ENCODE peak calls at places on chromosomes 11 and 22, in ten cellular contexts. X is activated naive CD4-positive, alpha-beta T cell treated with Interleukin-2 at 50 U/mL for 16 hours; V is left ventricle myocardium inferior; J is NCI-H1930; I is AG08395; Q is NCI-H2171 treated with DMSO at 0.1 percent for 48 hours; B is mucosa of gallbladder; H is HFF-Myc; D is stimulated activated CD8-positive, alpha-beta memory T cell treated with anti-CD3 and anti-CD28 coated beads, Interleukin-4, amount 100 ng/mL, for 1 hour; C is LoVo. T is an unnamed sample.

GRCh38 chr11:114448749-114449484 is 9.7 kb downstream of the REXO2 start:
- DNase-seq in X (no peak), V (no peak), J (no peak), I (no peak), Q (no peak), B (no peak), H (no peak), D (no peak), C (no peak), T (no peak)

GRCh38 chr22:49668402-49668801 is 159.3 kb downstream of the BRD1 start:
- DNase-seq in X (no peak), V (no peak), J (no peak), I (no peak), Q (no peak), B (no peak), H (no peak), D (no peak), C (no peak), T (no peak)

GRCh38 chr22:30262917-30263741 is 3.5 kb downstream of the OSM start:
- DNase-seq in X (peak), V (peak), J (no peak), I (peak), Q (peak), B (peak), H (no peak), D (peak), C (peak), T (no peak)

GRCh38 chr11:86670179-86670578 is 2.2 kb downstream of the ME3 start:
- DNase-seq in X (no peak), V (no peak), J (no peak), I (no peak), Q (peak), B (no peak), H (no peak), D (no peak), C (no peak), T (no peak)

GRCh38 chr11:14969922-14970323 is 2.2 kb downstream of the CALCA start:
- DNase-seq in X (peak), V (peak), J (peak), I (no peak), Q (no peak), B (peak), H (no peak), D (no peak), C (no peak), T (no peak)

GRCh38 chr11:126467046-126467370 is 111.5 kb downstream of the ST3GAL4 start:
- DNase-seq in X (no peak), V (no peak), J (no peak), I (no peak), Q (no peak), B (no peak), H (no peak), D (no peak), C (no peak), T (no peak)

GRCh38 chr22:31968022-31968421 is 23.7 kb downstream of the YWHAH start:
- DNase-seq in X (no peak), V (no peak), J (no peak), I (no peak), Q (peak), B (no peak), H (no peak), D (no peak), C (no peak), T (no peak)

GRCh38 chr22:20086763-20087162 is 6.7 kb downstream of the DGCR8 start:
- DNase-seq in X (no peak), V (no peak), J (no peak), I (no peak), Q (no peak), B (no peak), H (no peak), D (no peak), C (no peak), T (no peak)

GRCh38 chr11:31641477-31642062 is 132.0 kb downstream of the ELP4 start:
- DNase-seq in X (no peak), V (no peak), J (peak), I (peak), Q (peak), B (no peak), H (no peak), D (no peak), C (peak), T (no peak)

GRCh38 chr22:49903322-49904039 is 14.8 kb downstream of the ALG12 start:
- DNase-seq in X (no peak), V (no peak), J (peak), I (no peak), Q (no peak), B (no peak), H (no peak), D (no peak), C (no peak), T (no peak)

GRCh38 chr22:30398685-30399680 is 2.2 kb downstream of the SEC14L2 start:
- DNase-seq in X (no peak), V (no peak), J (no peak), I (peak), Q (no peak), B (no peak), H (no peak), D (no peak), C (no peak), T (no peak)

GRCh38 chr11:79400717-79401330 is 40.0 kb downstream of the TENM4 start:
- DNase-seq in X (no peak), V (peak), J (no peak), I (peak), Q (no peak), B (peak), H (peak), D (no peak), C (peak), T (no peak)

GRCh38 chr11:27914080-27914479 is 193.9 kb downstream of the KIF18A start:
- DNase-seq in X (no peak), V (no peak), J (no peak), I (peak), Q (no peak), B (no peak), H (no peak), D (no peak), C (no peak), T (no peak)

GRCh38 chr11:44277097-44278090 is 32.5 kb downstream of the ALX4 start:
- DNase-seq in X (no peak), V (no peak), J (no peak), I (no peak), Q (no peak), B (no peak), H (no peak), D (no peak), C (no peak), T (no peak)

GRCh38 chr11:64887757-64888405 is 9.5 kb upstream of the EHD1 start:
- DNase-seq in X (peak), V (peak), J (peak), I (peak), Q (no peak), B (peak), H (no peak), D (peak), C (peak), T (no peak)

GRCh38 chr22:27820896-27821866 is 19.6 kb upstream of the MN1 start:
- DNase-seq in X (no peak), V (no peak), J (no peak), I (no peak), Q (peak), B (no peak), H (no peak), D (no peak), C (no peak), T (no peak)

GRCh38 chr22:42805016-42805997 is 51.8 kb downstream of the ARFGAP3 start:
- DNase-seq in X (no peak), V (peak), J (no peak), I (no peak), Q (peak), B (peak), H (no peak), D (no peak), C (no peak), T (no peak)